ENCODE peak calls at places on chromosomes 2 and 18, in nine cellular contexts. One of them, this sample, is unnamed.

GRCh38 chr2:58146707-58147106 is 94.4 kb downstream of the FANCL start:
- DNase-seq in H1: no peak
- DNase-seq in endodermal cell: no peak
- DNase-seq in IMR-90: peak
- DNase-seq in WERI-Rb-1: no peak
- DNase-seq in body of pancreas: no peak
- DNase-seq in tibial artery: no peak
- DNase-seq in PC-9: peak
- DNase-seq in A673: no peak
- DNase-seq in this sample: no peak

GRCh38 chr2:112031916-112032582 is 23.0 kb upstream of the TMEM87B start:
- DNase-seq in H1: no peak
- DNase-seq in endodermal cell: peak
- DNase-seq in IMR-90: no peak
- DNase-seq in WERI-Rb-1: peak
- DNase-seq in body of pancreas: peak
- DNase-seq in tibial artery: peak
- DNase-seq in PC-9: no peak
- DNase-seq in A673: peak
- DNase-seq in this sample: no peak

GRCh38 chr2:37325625-37326071 is 1.0 kb upstream of the PRKD3 start:
- DNase-seq in H1: no peak
- DNase-seq in endodermal cell: peak
- DNase-seq in IMR-90: no peak
- DNase-seq in WERI-Rb-1: no peak
- DNase-seq in body of pancreas: no peak
- DNase-seq in tibial artery: no peak
- DNase-seq in PC-9: no peak
- DNase-seq in A673: no peak
- DNase-seq in this sample: no peak

GRCh38 chr2:100780203-100781008 is 39.5 kb upstream of the NPAS2 start:
- DNase-seq in H1: no peak
- DNase-seq in endodermal cell: no peak
- DNase-seq in IMR-90: peak
- DNase-seq in WERI-Rb-1: no peak
- DNase-seq in body of pancreas: peak
- DNase-seq in tibial artery: no peak
- DNase-seq in PC-9: peak
- DNase-seq in A673: no peak
- DNase-seq in this sample: no peak

GRCh38 chr2:186308347-186308746 is 177.7 kb upstream of the ZC3H15 start:
- DNase-seq in H1: no peak
- DNase-seq in endodermal cell: no peak
- DNase-seq in IMR-90: peak
- DNase-seq in WERI-Rb-1: no peak
- DNase-seq in body of pancreas: no peak
- DNase-seq in tibial artery: no peak
- DNase-seq in PC-9: no peak
- DNase-seq in A673: no peak
- DNase-seq in this sample: no peak

GRCh38 chr2:99348173-99348572 is 11.0 kb downstream of the EIF5B start:
- DNase-seq in H1: no peak
- DNase-seq in endodermal cell: no peak
- DNase-seq in IMR-90: no peak
- DNase-seq in WERI-Rb-1: no peak
- DNase-seq in body of pancreas: no peak
- DNase-seq in tibial artery: no peak
- DNase-seq in PC-9: no peak
- DNase-seq in A673: no peak
- DNase-seq in this sample: no peak

GRCh38 chr2:200662727-200663126 is 76.9 kb downstream of the AOX1 start:
- DNase-seq in H1: no peak
- DNase-seq in endodermal cell: no peak
- DNase-seq in IMR-90: peak
- DNase-seq in WERI-Rb-1: no peak
- DNase-seq in body of pancreas: no peak
- DNase-seq in tibial artery: no peak
- DNase-seq in PC-9: peak
- DNase-seq in A673: no peak
- DNase-seq in this sample: no peak

GRCh38 chr2:216350214-216350789 is 22.0 kb downstream of the MARCHF4 start:
- DNase-seq in H1: no peak
- DNase-seq in endodermal cell: no peak
- DNase-seq in IMR-90: peak
- DNase-seq in WERI-Rb-1: no peak
- DNase-seq in body of pancreas: no peak
- DNase-seq in tibial artery: no peak
- DNase-seq in PC-9: no peak
- DNase-seq in A673: no peak
- DNase-seq in this sample: no peak

GRCh38 chr2:234032301-234032856 is 18.1 kb upstream of the SPP2 start:
- DNase-seq in H1: no peak
- DNase-seq in endodermal cell: no peak
- DNase-seq in IMR-90: peak
- DNase-seq in WERI-Rb-1: no peak
- DNase-seq in body of pancreas: no peak
- DNase-seq in tibial artery: no peak
- DNase-seq in PC-9: no peak
- DNase-seq in A673: peak
- DNase-seq in this sample: no peak

GRCh38 chr2:37414470-37414949 is 70.1 kb downstream of the QPCT start:
- DNase-seq in H1: no peak
- DNase-seq in endodermal cell: no peak
- DNase-seq in IMR-90: peak
- DNase-seq in WERI-Rb-1: no peak
- DNase-seq in body of pancreas: no peak
- DNase-seq in tibial artery: no peak
- DNase-seq in PC-9: peak
- DNase-seq in A673: peak
- DNase-seq in this sample: no peak

GRCh38 chr2:206442854-206443734 is at the start of gene ADAM23:
- DNase-seq in H1: peak
- DNase-seq in endodermal cell: peak
- DNase-seq in IMR-90: peak
- DNase-seq in WERI-Rb-1: peak
- DNase-seq in body of pancreas: peak
- DNase-seq in tibial artery: no peak
- DNase-seq in PC-9: no peak
- DNase-seq in A673: peak
- DNase-seq in this sample: peak

GRCh38 chr2:69950241-69950640 is 11.2 kb downstream of the ASPRV1 start:
- DNase-seq in H1: no peak
- DNase-seq in endodermal cell: no peak
- DNase-seq in IMR-90: peak
- DNase-seq in WERI-Rb-1: no peak
- DNase-seq in body of pancreas: no peak
- DNase-seq in tibial artery: no peak
- DNase-seq in PC-9: no peak
- DNase-seq in A673: no peak
- DNase-seq in this sample: no peak

GRCh38 chr18:22348521-22349316 is 69.0 kb downstream of the CTAGE1 start:
- DNase-seq in H1: peak
- DNase-seq in endodermal cell: peak
- DNase-seq in IMR-90: peak
- DNase-seq in WERI-Rb-1: no peak
- DNase-seq in body of pancreas: peak
- DNase-seq in tibial artery: peak
- DNase-seq in PC-9: peak
- DNase-seq in A673: peak
- DNase-seq in this sample: no peak

GRCh38 chr2:197786010-197786877 is 1.1 kb upstream of the BOLL start:
- DNase-seq in H1: peak
- DNase-seq in endodermal cell: peak
- DNase-seq in IMR-90: no peak
- DNase-seq in WERI-Rb-1: no peak
- DNase-seq in body of pancreas: peak
- DNase-seq in tibial artery: no peak
- DNase-seq in PC-9: no peak
- DNase-seq in A673: peak
- DNase-seq in this sample: peak

GRCh38 chr2:14720319-14720718 is 87.8 kb downstream of the LRATD1 start:
- DNase-seq in H1: no peak
- DNase-seq in endodermal cell: no peak
- DNase-seq in IMR-90: peak
- DNase-seq in WERI-Rb-1: no peak
- DNase-seq in body of pancreas: no peak
- DNase-seq in tibial artery: no peak
- DNase-seq in PC-9: no peak
- DNase-seq in A673: no peak
- DNase-seq in this sample: no peak

DNA sequence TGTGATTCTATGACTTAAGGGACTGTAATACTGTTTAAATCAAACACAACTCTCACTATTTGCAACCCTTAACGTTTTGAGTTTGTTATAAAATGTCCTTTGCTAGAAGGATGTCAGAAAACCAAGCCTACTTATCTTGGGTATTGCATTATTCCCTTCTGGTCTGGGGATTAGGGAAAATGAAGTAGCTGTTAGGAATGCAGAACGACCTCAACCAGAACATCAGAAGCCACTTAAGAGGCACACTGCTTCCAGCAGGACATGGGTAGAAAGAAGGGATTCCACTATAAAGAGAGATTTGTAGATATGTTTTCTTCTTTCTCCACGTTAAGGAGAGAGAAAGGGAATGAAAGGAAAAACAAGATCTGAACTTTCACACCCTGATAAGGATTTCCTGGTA is 101.2 kb downstream of the SETBP1 start:
- DNase-seq in H1: no peak
- DNase-seq in endodermal cell: no peak
- DNase-seq in IMR-90: peak
- DNase-seq in WERI-Rb-1: no peak
- DNase-seq in body of pancreas: no peak
- DNase-seq in tibial artery: no peak
- DNase-seq in PC-9: no peak
- DNase-seq in A673: no peak
- DNase-seq in this sample: no peak
- TF ChIP-seq CTCF in H1: no peak
- TF ChIP-seq CTCF in endodermal cell: no peak
- TF ChIP-seq CTCF in IMR-90: no peak
- TF ChIP-seq CTCF in WERI-Rb-1: no peak
- TF ChIP-seq CTCF in body of pancreas: no peak
- TF ChIP-seq CTCF in tibial artery: no peak
- TF ChIP-seq CTCF in PC-9: no peak
- TF ChIP-seq CTCF in A673: no peak
- TF ChIP-seq CTCF in this sample: no peak

GRCh38 chr2:138874251-138874650 is 94.1 kb upstream of the NXPH2 start:
- DNase-seq in H1: no peak
- DNase-seq in endodermal cell: no peak
- DNase-seq in IMR-90: no peak
- DNase-seq in WERI-Rb-1: no peak
- DNase-seq in body of pancreas: no peak
- DNase-seq in tibial artery: no peak
- DNase-seq in PC-9: no peak
- DNase-seq in A673: no peak
- DNase-seq in this sample: no peak

GRCh38 chr2:138877421-138877820 is 97.2 kb upstream of the NXPH2 start:
- DNase-seq in H1: no peak
- DNase-seq in endodermal cell: no peak
- DNase-seq in IMR-90: no peak
- DNase-seq in WERI-Rb-1: no peak
- DNase-seq in body of pancreas: no peak
- DNase-seq in tibial artery: no peak
- DNase-seq in PC-9: no peak
- DNase-seq in A673: peak
- DNase-seq in this sample: no peak
- TF ChIP-seq CTCF in H1: no peak
- TF ChIP-seq CTCF in endodermal cell: no peak
- TF ChIP-seq CTCF in IMR-90: no peak
- TF ChIP-seq CTCF in WERI-Rb-1: no peak
- TF ChIP-seq CTCF in body of pancreas: no peak
- TF ChIP-seq CTCF in tibial artery: no peak
- TF ChIP-seq CTCF in PC-9: no peak
- TF ChIP-seq CTCF in A673: no peak
- TF ChIP-seq CTCF in this sample: no peak

GRCh38 chr2:65435625-65436168 is 3.3 kb upstream of the SPRED2 start:
- DNase-seq in H1: no peak
- DNase-seq in endodermal cell: peak
- DNase-seq in IMR-90: peak
- DNase-seq in WERI-Rb-1: peak
- DNase-seq in body of pancreas: peak
- DNase-seq in tibial artery: peak
- DNase-seq in PC-9: peak
- DNase-seq in A673: peak
- DNase-seq in this sample: peak

GRCh38 chr2:65438137-65438899 is 5.9 kb upstream of the SPRED2 start:
- DNase-seq in H1: no peak
- DNase-seq in endodermal cell: peak
- DNase-seq in IMR-90: no peak
- DNase-seq in WERI-Rb-1: no peak
- DNase-seq in body of pancreas: no peak
- DNase-seq in tibial artery: no peak
- DNase-seq in PC-9: peak
- DNase-seq in A673: no peak
- DNase-seq in this sample: no peak

GRCh38 chr2:65437392-65438135 is 5.2 kb upstream of the SPRED2 start:
- DNase-seq in H1: peak
- DNase-seq in endodermal cell: peak
- DNase-seq in IMR-90: no peak
- DNase-seq in WERI-Rb-1: no peak
- DNase-seq in body of pancreas: no peak
- DNase-seq in tibial artery: no peak
- DNase-seq in PC-9: peak
- DNase-seq in A673: no peak
- DNase-seq in this sample: no peak

GRCh38 chr2:65436169-65436824 is 3.9 kb upstream of the SPRED2 start:
- DNase-seq in H1: no peak
- DNase-seq in endodermal cell: peak
- DNase-seq in IMR-90: peak
- DNase-seq in WERI-Rb-1: peak
- DNase-seq in body of pancreas: peak
- DNase-seq in tibial artery: peak
- DNase-seq in PC-9: peak
- DNase-seq in A673: peak
- DNase-seq in this sample: peak

GRCh38 chr2:65436825-65437221 is 4.4 kb upstream of the SPRED2 start:
- DNase-seq in H1: no peak
- DNase-seq in endodermal cell: no peak
- DNase-seq in IMR-90: no peak
- DNase-seq in WERI-Rb-1: peak
- DNase-seq in body of pancreas: no peak
- DNase-seq in tibial artery: no peak
- DNase-seq in PC-9: peak
- DNase-seq in A673: no peak
- DNase-seq in this sample: peak
- TF ChIP-seq CTCF in H1: no peak
- TF ChIP-seq CTCF in endodermal cell: no peak
- TF ChIP-seq CTCF in IMR-90: no peak
- TF ChIP-seq CTCF in WERI-Rb-1: no peak
- TF ChIP-seq CTCF in body of pancreas: no peak
- TF ChIP-seq CTCF in tibial artery: no peak
- TF ChIP-seq CTCF in PC-9: no peak
- TF ChIP-seq CTCF in A673: no peak
- TF ChIP-seq CTCF in this sample: no peak

DNA sequence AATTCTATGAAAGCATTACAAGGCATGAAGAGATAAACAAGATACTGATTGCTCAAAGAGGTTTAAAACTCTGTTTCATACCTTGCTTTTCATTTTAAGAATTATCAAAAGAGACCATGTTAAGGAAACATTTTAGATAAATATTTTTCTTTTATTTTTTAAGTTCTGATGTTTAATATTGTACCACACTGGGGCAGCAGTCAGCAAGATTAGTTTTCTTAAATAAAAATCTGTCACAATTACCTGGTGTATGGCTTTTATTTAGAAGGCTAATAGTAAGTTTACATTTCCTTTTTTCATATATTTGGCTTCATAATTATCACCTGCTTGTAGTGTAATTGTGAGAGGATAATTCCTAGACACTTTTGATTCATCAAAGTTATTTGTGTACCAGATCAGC is 46.4 kb downstream of the ZNF804A start:
- DNase-seq in H1: no peak
- DNase-seq in endodermal cell: no peak
- DNase-seq in IMR-90: peak
- DNase-seq in WERI-Rb-1: no peak
- DNase-seq in body of pancreas: no peak
- DNase-seq in tibial artery: no peak
- DNase-seq in PC-9: no peak
- DNase-seq in A673: peak
- DNase-seq in this sample: no peak
- TF ChIP-seq CTCF in H1: no peak
- TF ChIP-seq CTCF in endodermal cell: peak
- TF ChIP-seq CTCF in IMR-90: peak
- TF ChIP-seq CTCF in WERI-Rb-1: no peak
- TF ChIP-seq CTCF in body of pancreas: no peak
- TF ChIP-seq CTCF in tibial artery: no peak
- TF ChIP-seq CTCF in PC-9: no peak
- TF ChIP-seq CTCF in A673: peak
- TF ChIP-seq CTCF in this sample: no peak

This sample was measured in activated B cell treated with CpG ODN at 0.5 μM for 24 hours.